ENCODE peak calls at places on chromosome 2, in ten cellular contexts. U is A549; F is GM12865; X is GM03348; T is GM10248; L is colonic mucosa; G is naive thymus-derived CD4-positive, alpha-beta T cell; P is epithelial cell of proximal tubule; K is lower leg skin; Y is fibroblast of mammary gland. V is an unnamed sample.

GRCh38 chr2:216606551-216607527 is 26.4 kb upstream of the IGFBP2 start:
- DNase-seq in T (peak), Y (no peak), U (no peak), X (no peak), G (peak), K (no peak), P (no peak), F (peak), L (no peak), V (peak)

GRCh38 chr2:186125156-186125555 is 360.9 kb upstream of the ZC3H15 start:
- DNase-seq in K (no peak), X (no peak), T (no peak), P (no peak), F (no peak), U (no peak), Y (no peak), L (no peak), G (no peak), V (peak)

GRCh38 chr2:55089716-55090115 is 39.5 kb upstream of the RTN4 start:
- DNase-seq in X (no peak), P (no peak), Y (no peak), G (no peak), K (no peak), T (no peak), L (no peak), F (no peak), U (no peak), V (no peak)

GRCh38 chr2:190378883-190379237 is 29.3 kb upstream of the MFSD6 start:
- DNase-seq in X (no peak), L (no peak), U (no peak), T (no peak), K (no peak), P (no peak), G (no peak), F (no peak), Y (no peak), V (no peak)

GRCh38 chr2:228847684-228848083 is 423.4 kb downstream of the PID1 start:
- DNase-seq in T (no peak), L (no peak), Y (no peak), U (no peak), P (no peak), G (no peak), K (no peak), F (no peak), X (no peak), V (no peak)

GRCh38 chr2:160551259-160551658 is 57.7 kb upstream of the RBMS1 start:
- DNase-seq in Y (no peak), U (no peak), G (no peak), L (no peak), K (no peak), T (no peak), F (no peak), P (no peak), X (no peak), V (no peak)

GRCh38 chr2:196480653-196481322 is 158.7 kb upstream of the CCDC150 start:
- DNase-seq in G (no peak), K (no peak), Y (peak), X (no peak), L (no peak), U (no peak), T (no peak), F (peak), P (no peak), V (peak)

GRCh38 chr2:40874380-40874779 is 422.5 kb upstream of the SLC8A1 start:
- DNase-seq in G (no peak), Y (no peak), P (no peak), L (no peak), F (no peak), X (no peak), K (no peak), T (no peak), U (no peak), V (no peak)

GRCh38 chr2:208496129-208496528 is 89.5 kb downstream of the PTH2R start:
- DNase-seq in L (no peak), X (no peak), T (no peak), K (no peak), F (no peak), U (no peak), P (no peak), Y (no peak), G (no peak), V (no peak)

GRCh38 chr2:202007015-202008011 is 26.3 kb upstream of the FZD7 start:
- DNase-seq in K (no peak), Y (peak), U (no peak), X (no peak), G (no peak), T (no peak), F (peak), L (no peak), P (no peak), V (no peak)

GRCh38 chr2:203623616-203624015 is 82.8 kb upstream of the CD28 start:
- DNase-seq in L (no peak), P (no peak), G (no peak), K (no peak), X (peak), T (no peak), U (no peak), Y (no peak), F (no peak), V (no peak)

GRCh38 chr2:238946586-238947242 is 98.8 kb downstream of the TWIST2 start:
- DNase-seq in G (peak), T (no peak), L (peak), P (no peak), K (peak), F (no peak), Y (no peak), X (no peak), U (no peak), V (no peak)